ENCODE peak calls at places on chromosomes 12 and 14, in four cellular contexts. J is A549, N is K562, I is H1. F is an unnamed sample.

GRCh38 chr12:113413488-113413939 is 8.7 kb upstream of the SDSL start:
- DNase-seq in N (no peak), I (no peak), J (peak; percentile 71), F (peak; percentile 56)

GRCh38 chr12:132356686-132357622 is 27.6 kb upstream of the GALNT9 start:
- DNase-seq in I (peak; percentile 17), J (peak; percentile 52), N (no peak), F (no peak)

GRCh38 chr12:116646901-116647300 is 87.7 kb downstream of the MAP1LC3B2 start:
- DNase-seq in J (no peak), N (no peak), I (no peak), F (no peak)

GRCh38 chr14:104111301-104112112 is 26.0 kb downstream of the ASPG start:
- DNase-seq in I (no peak), N (no peak), J (no peak), F (no peak)

GRCh38 chr14:31127690-31128089 is 79.9 kb downstream of the HECTD1 start:
- DNase-seq in J (peak; percentile 37), N (no peak), I (no peak), F (peak; percentile 55)

GRCh38 chr12:103310871-103311270 is 184.9 kb downstream of the C12orf42 start:
- DNase-seq in I (no peak), N (no peak), J (no peak), F (no peak)

GRCh38 chr14:20568393-20568792 is 7.5 kb upstream of the RNASE9 start:
- DNase-seq in N (no peak), I (no peak), J (no peak), F (no peak)

GRCh38 chr14:57732886-57733285 is 133.0 kb downstream of the SLC35F4 start:
- DNase-seq in I (no peak), J (no peak), N (no peak), F (no peak)

GRCh38 chr14:50635136-50635535 is 33.0 kb downstream of the SAV1 start:
- DNase-seq in I (no peak), N (no peak), J (no peak), F (no peak)

GRCh38 chr14:92650581-92651105 is 97.8 kb downstream of the LGMN start:
- DNase-seq in I (no peak), N (no peak), J (no peak), F (no peak)

GRCh38 chr12:1306096-1306495 is 288.3 kb downstream of the FBXL14 start:
- DNase-seq in N (no peak), I (no peak), J (no peak), F (no peak)
- TF ChIP-seq PHF8 in N (no peak), I (no peak), J (no peak), F (no peak)

GRCh38 chr12:19988457-19988856 is 379.9 kb upstream of the PDE3A start:
- DNase-seq in I (no peak), N (no peak), J (peak; percentile 33), F (no peak)
- TF ChIP-seq PHF8 in I (no peak), N (no peak), J (no peak), F (no peak)

GRCh38 chr14:78959674-78960264 is 789.6 kb downstream of the NRXN3 start:
- DNase-seq in N (peak; percentile 28), I (peak; percentile 34), J (peak; percentile 61), F (peak; percentile 49)
- TF ChIP-seq PHF8 in N (no peak), I (no peak), J (no peak), F (no peak)

GRCh38 chr12:104671407-104672095 is 214.8 kb downstream of the CHST11 start:
- DNase-seq in I (no peak), N (peak; percentile 36), J (peak; percentile 99), F (peak; percentile 53)
- TF ChIP-seq PHF8 in I (no peak), N (no peak), J (no peak), F (no peak)

GRCh38 chr12:3279415-3279780 is 202.2 kb downstream of the TSPAN9 start:
- DNase-seq in N (no peak), J (no peak), I (no peak), F (no peak)

GRCh38 chr12:3279832-3280231 is 202.7 kb downstream of the TSPAN9 start:
- DNase-seq in I (no peak), N (no peak), J (no peak), F (no peak)

GRCh38 chr12:3277261-3277943 is 200.2 kb downstream of the TSPAN9 start:
- DNase-seq in J (no peak), I (no peak), N (no peak), F (no peak)

GRCh38 chr12:3280967-3281366 is 203.8 kb downstream of the TSPAN9 start:
- DNase-seq in I (no peak), J (no peak), N (no peak), F (no peak)

DNA sequence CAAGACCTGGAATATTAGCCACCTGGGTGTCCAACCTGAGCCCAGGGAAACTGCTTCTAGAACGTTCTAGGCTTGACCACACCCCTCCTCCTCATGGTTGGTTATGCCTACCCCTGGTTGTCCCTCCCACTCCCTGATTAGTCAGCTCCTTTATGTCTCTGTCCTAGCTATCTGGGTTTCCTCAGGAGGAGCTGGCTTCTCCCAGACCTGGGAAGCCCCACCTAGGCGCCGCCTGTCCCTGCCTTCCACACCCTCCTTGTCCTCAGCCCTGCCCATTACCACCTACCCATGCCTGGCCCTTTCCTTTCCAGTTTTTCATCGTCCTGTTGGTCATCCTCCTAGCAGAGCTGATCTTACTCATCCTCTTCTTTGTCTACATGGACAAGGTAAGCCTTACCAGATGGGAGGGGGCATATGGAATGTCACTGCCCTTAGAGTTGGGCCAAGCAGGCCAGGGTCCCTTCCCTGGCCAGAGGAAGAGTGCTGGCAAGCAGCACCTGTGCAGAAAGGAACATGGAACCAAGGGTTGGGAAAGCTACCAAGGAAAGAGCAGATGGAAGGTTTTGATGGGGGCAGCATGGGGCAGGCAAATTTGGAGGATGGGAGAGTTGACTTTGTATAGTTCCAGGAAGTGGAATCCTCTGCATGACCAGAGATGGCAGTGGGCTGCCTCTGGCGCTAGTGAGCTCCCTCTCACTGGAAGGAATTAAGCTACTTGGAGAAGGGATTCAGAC is 201.7 kb downstream of the TSPAN9 start:
- DNase-seq in N (no peak), J (no peak), I (no peak), F (no peak)
- TF ChIP-seq PHF8 in N (no peak), J (no peak), I (no peak), F (no peak)

GRCh38 chr12:15633201-15633600 is 156.0 kb downstream of the EPS8 start:
- DNase-seq in N (no peak), J (no peak), I (no peak), F (no peak)

GRCh38 chr12:15636060-15636890 is 152.9 kb downstream of the EPS8 start:
- DNase-seq in I (no peak), J (no peak), N (no peak), F (no peak)

GRCh38 chr12:15632708-15633107 is 156.5 kb downstream of the EPS8 start:
- DNase-seq in N (no peak), J (no peak), I (no peak), F (no peak)

GRCh38 chr12:15631007-15631715 is 158.0 kb downstream of the EPS8 start:
- DNase-seq in N (no peak), J (no peak), I (no peak), F (no peak)

GRCh38 chr12:15634010-15634676 is 155.0 kb downstream of the EPS8 start:
- DNase-seq in J (no peak), I (no peak), N (no peak), F (no peak)
- TF ChIP-seq PHF8 in J (no peak), I (no peak), N (no peak), F (no peak)

GRCh38 chr14:24849471-24849870 is 200.5 kb downstream of the STXBP6 start:
- DNase-seq in I (no peak), N (no peak), J (no peak), F (no peak)
- TF ChIP-seq PHF8 in I (no peak), N (no peak), J (no peak), F (no peak)

DNA sequence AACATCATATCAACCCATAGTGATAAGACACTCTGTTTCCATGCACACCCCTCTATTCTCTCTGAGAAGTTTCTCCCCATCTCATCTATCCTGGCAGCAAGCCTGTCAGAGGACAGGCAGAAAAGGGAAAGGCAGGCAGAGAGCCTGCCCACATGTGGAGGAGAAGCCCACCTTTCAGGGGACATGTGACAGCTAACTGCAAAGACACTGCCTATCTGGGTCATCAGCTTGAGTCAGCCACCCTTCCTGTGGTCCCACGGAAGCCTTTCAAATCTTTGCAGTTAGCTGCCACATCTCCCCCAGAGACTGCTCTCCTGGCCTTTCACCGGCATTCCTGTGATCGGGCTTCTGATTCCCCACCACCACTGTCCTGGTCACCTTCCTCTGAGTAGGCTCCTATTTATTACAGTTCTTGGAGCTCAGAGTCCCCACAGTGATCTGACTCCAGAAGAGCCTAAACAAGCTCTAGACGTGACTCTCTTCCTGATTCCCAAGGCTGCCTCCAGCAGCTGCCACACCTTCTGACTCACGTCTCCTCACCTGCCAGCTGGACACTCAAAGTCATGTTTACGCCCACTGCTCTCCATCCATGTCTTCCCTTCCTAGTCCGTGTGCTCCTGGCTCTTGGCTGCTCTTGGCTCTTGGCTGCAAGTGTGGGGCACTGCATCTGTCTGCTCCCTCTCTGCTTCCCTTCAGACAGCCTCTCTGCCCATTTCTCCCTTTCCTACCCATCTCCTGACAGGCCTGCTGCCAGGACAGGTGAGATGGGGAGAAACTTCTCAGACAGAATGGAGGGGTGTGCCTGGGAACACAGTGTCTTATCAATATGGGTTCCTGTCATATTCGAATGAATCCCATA is 7.5 kb upstream of the KRT1 start:
- DNase-seq in N (no peak), I (no peak), J (peak; percentile 11), F (no peak)
- TF ChIP-seq PHF8 in N (no peak), I (no peak), J (no peak), F (no peak)

F was measured in HepG2.